ENCODE peak calls at places on chromosomes 16 and 17, in five cellular contexts. One of them, this sample, is unnamed.

GRCh38 chr17:58312021-58312630 is 16.5 kb downstream of the TSPOAP1 start:
- DNase-seq in heart left ventricle: peak; percentile 16
- DNase-seq in osteoblast: peak; percentile 58
- DNase-seq in left ventricle myocardium inferior: no peak
- DNase-seq in RWPE1: no peak
- DNase-seq in this sample: peak; percentile 64

GRCh38 chr16:1333149-1333812 is at the start of gene BAIAP3:
- DNase-seq in heart left ventricle: peak; percentile 58
- DNase-seq in osteoblast: peak; percentile 98
- DNase-seq in left ventricle myocardium inferior: peak; percentile 54
- DNase-seq in RWPE1: peak; percentile 73
- DNase-seq in this sample: peak; percentile 87

GRCh38 chr16:85151603-85152413 is 39.5 kb upstream of the CIBAR2 start:
- DNase-seq in heart left ventricle: peak; percentile 83
- DNase-seq in osteoblast: peak; percentile 97
- DNase-seq in left ventricle myocardium inferior: peak; percentile 83
- DNase-seq in RWPE1: peak; percentile 91
- DNase-seq in this sample: peak; percentile 94

GRCh38 chr17:62652251-62653001 is 25.0 kb downstream of the MRC2 start:
- DNase-seq in heart left ventricle: peak; percentile 75
- DNase-seq in osteoblast: peak; percentile 94
- DNase-seq in left ventricle myocardium inferior: peak; percentile 74
- DNase-seq in RWPE1: no peak
- DNase-seq in this sample: peak; percentile 93

GRCh38 chr16:19926449-19927390 is 42.1 kb upstream of the GPRC5B start:
- DNase-seq in heart left ventricle: no peak
- DNase-seq in osteoblast: no peak
- DNase-seq in left ventricle myocardium inferior: no peak
- DNase-seq in RWPE1: peak; percentile 18
- DNase-seq in this sample: no peak

GRCh38 chr17:79943354-79944241 is 92.1 kb downstream of the TBC1D16 start:
- DNase-seq in heart left ventricle: no peak
- DNase-seq in osteoblast: peak; percentile 65
- DNase-seq in left ventricle myocardium inferior: peak; percentile 3
- DNase-seq in RWPE1: no peak
- DNase-seq in this sample: peak; percentile 68

GRCh38 chr17:12282056-12282455 is 261.4 kb downstream of the MAP2K4 start:
- DNase-seq in heart left ventricle: no peak
- DNase-seq in osteoblast: no peak
- DNase-seq in left ventricle myocardium inferior: no peak
- DNase-seq in RWPE1: no peak
- DNase-seq in this sample: no peak

GRCh38 chr17:19020016-19020415 is 15.5 kb upstream of the FAM83G start:
- DNase-seq in heart left ventricle: no peak
- DNase-seq in osteoblast: no peak
- DNase-seq in left ventricle myocardium inferior: peak; percentile 0
- DNase-seq in RWPE1: no peak
- DNase-seq in this sample: peak; percentile 35

GRCh38 chr17:82568997-82569393 is 49.5 kb downstream of the FOXK2 start:
- DNase-seq in heart left ventricle: no peak
- DNase-seq in osteoblast: peak; percentile 79
- DNase-seq in left ventricle myocardium inferior: no peak
- DNase-seq in RWPE1: no peak
- DNase-seq in this sample: peak; percentile 70

GRCh38 chr17:1715803-1716075 is 5.6 kb upstream of the TLCD2 start:
- DNase-seq in heart left ventricle: no peak
- DNase-seq in osteoblast: no peak
- DNase-seq in left ventricle myocardium inferior: no peak
- DNase-seq in RWPE1: no peak
- DNase-seq in this sample: no peak

GRCh38 chr17:55731586-55732250 is 9.1 kb upstream of the TMEM100 start:
- DNase-seq in heart left ventricle: peak; percentile 74
- DNase-seq in osteoblast: no peak
- DNase-seq in left ventricle myocardium inferior: peak; percentile 81
- DNase-seq in RWPE1: no peak
- DNase-seq in this sample: peak; percentile 79

GRCh38 chr17:48655913-48656312 is 29.8 kb upstream of the HOXB9 start:
- DNase-seq in heart left ventricle: no peak
- DNase-seq in osteoblast: no peak
- DNase-seq in left ventricle myocardium inferior: no peak
- DNase-seq in RWPE1: no peak
- DNase-seq in this sample: no peak

GRCh38 chr17:34647511-34647910 is 68.1 kb downstream of the TMEM132E start:
- DNase-seq in heart left ventricle: no peak
- DNase-seq in osteoblast: no peak
- DNase-seq in left ventricle myocardium inferior: no peak
- DNase-seq in RWPE1: no peak
- DNase-seq in this sample: no peak

GRCh38 chr17:35740997-35741931 is 9.8 kb downstream of the RASL10B start:
- DNase-seq in heart left ventricle: no peak
- DNase-seq in osteoblast: peak; percentile 80
- DNase-seq in left ventricle myocardium inferior: no peak
- DNase-seq in RWPE1: no peak
- DNase-seq in this sample: peak; percentile 70

GRCh38 chr17:61495161-61495857 is 43.1 kb downstream of the TBX4 start:
- DNase-seq in heart left ventricle: no peak
- DNase-seq in osteoblast: peak; percentile 96
- DNase-seq in left ventricle myocardium inferior: no peak
- DNase-seq in RWPE1: peak; percentile 57
- DNase-seq in this sample: no peak

GRCh38 chr16:53055603-53056527 is 1.1 kb downstream of the CHD9 start:
- DNase-seq in heart left ventricle: peak; percentile 53
- DNase-seq in osteoblast: peak; percentile 73
- DNase-seq in left ventricle myocardium inferior: no peak
- DNase-seq in RWPE1: peak; percentile 38
- DNase-seq in this sample: no peak

GRCh38 chr16:4288148-4288921 is 15.5 kb upstream of the TFAP4 start:
- DNase-seq in heart left ventricle: peak; percentile 78
- DNase-seq in osteoblast: peak; percentile 94
- DNase-seq in left ventricle myocardium inferior: peak; percentile 73
- DNase-seq in RWPE1: peak; percentile 70
- DNase-seq in this sample: peak; percentile 89

GRCh38 chr16:10777356-10777755 is 33.7 kb downstream of the NUBP1 start:
- DNase-seq in heart left ventricle: no peak
- DNase-seq in osteoblast: no peak
- DNase-seq in left ventricle myocardium inferior: no peak
- DNase-seq in RWPE1: no peak
- DNase-seq in this sample: no peak

GRCh38 chr17:69913241-69914015 is 161.6 kb upstream of the KCNJ16 start:
- DNase-seq in heart left ventricle: no peak
- DNase-seq in osteoblast: no peak
- DNase-seq in left ventricle myocardium inferior: no peak
- DNase-seq in RWPE1: no peak
- DNase-seq in this sample: no peak

GRCh38 chr17:75828741-75829140 is 15.5 kb downstream of the UNC13D start:
- DNase-seq in heart left ventricle: no peak
- DNase-seq in osteoblast: peak; percentile 87
- DNase-seq in left ventricle myocardium inferior: no peak
- DNase-seq in RWPE1: no peak
- DNase-seq in this sample: peak; percentile 79

GRCh38 chr17:69390735-69391501 is 23.6 kb upstream of the MAP2K6 start:
- DNase-seq in heart left ventricle: no peak
- DNase-seq in osteoblast: no peak
- DNase-seq in left ventricle myocardium inferior: no peak
- DNase-seq in RWPE1: no peak
- DNase-seq in this sample: no peak

GRCh38 chr17:32936894-32937500 is 9.0 kb downstream of the TMEM98 start:
- DNase-seq in heart left ventricle: peak; percentile 55
- DNase-seq in osteoblast: peak; percentile 88
- DNase-seq in left ventricle myocardium inferior: peak; percentile 46
- DNase-seq in RWPE1: peak; percentile 66
- DNase-seq in this sample: peak; percentile 90

GRCh38 chr17:62716834-62717588 is 89.5 kb downstream of the MRC2 start:
- DNase-seq in heart left ventricle: peak; percentile 10
- DNase-seq in osteoblast: no peak
- DNase-seq in left ventricle myocardium inferior: no peak
- DNase-seq in RWPE1: no peak
- DNase-seq in this sample: no peak

GRCh38 chr16:48409839-48410610 is 24.8 kb upstream of the SIAH1 start:
- DNase-seq in heart left ventricle: no peak
- DNase-seq in osteoblast: peak; percentile 96
- DNase-seq in left ventricle myocardium inferior: no peak
- DNase-seq in RWPE1: peak; percentile 78
- DNase-seq in this sample: no peak

GRCh38 chr17:57099165-57099564 is 14.1 kb downstream of the AKAP1 start:
- DNase-seq in heart left ventricle: no peak
- DNase-seq in osteoblast: no peak
- DNase-seq in left ventricle myocardium inferior: no peak
- DNase-seq in RWPE1: no peak
- DNase-seq in this sample: no peak
- H3K27ac ChIP-seq in heart left ventricle: peak overlapping the region; percentile 76
- H3K27ac ChIP-seq in osteoblast: no peak overlapping the region
- H3K27ac ChIP-seq in left ventricle myocardium inferior: peak overlapping the region; percentile 94
- H3K27ac ChIP-seq in RWPE1: no peak overlapping the region
- H3K27ac ChIP-seq in this sample: peak overlapping the region; percentile 16

DNA sequence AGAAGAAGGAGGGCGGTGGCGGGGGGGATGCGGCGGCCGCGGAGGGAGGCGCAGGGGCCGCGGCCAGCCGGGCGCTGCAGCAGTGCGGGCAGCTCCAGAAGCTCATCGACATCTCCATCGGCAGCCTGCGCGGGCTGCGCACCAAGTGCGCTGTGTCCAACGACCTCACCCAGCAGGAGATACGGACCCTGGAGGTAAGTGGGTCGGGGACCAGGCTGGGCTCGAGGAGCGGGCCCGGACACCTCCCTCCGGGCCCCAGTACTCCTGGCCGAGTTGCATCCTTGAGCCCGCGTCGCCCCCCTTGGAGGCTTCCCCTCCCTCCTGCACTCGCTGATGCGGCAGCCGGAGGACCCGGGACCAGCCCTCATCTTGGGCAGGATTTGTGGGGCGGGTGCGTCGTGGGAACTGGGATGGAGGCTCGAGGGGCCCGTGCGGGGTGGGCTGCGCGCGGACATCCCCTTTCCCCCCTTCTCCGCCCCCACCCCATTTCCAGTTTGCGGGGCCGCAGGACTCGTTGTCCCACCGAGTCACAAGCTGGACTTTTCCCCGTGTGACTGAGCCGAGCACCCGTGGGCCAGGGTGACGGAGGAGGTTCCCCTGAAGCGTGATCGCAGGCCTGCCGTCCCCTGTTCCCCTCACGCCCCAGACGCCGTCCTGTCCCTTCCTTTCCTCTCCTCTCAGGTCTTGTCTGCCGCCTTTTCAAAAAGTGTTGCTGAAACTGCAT is 595 bp downstream of the KSR1 start:
- DNase-seq in heart left ventricle: no peak
- DNase-seq in osteoblast: peak; percentile 73
- DNase-seq in left ventricle myocardium inferior: peak; percentile 20
- DNase-seq in RWPE1: no peak
- DNase-seq in this sample: peak; percentile 83
- H3K27ac ChIP-seq in heart left ventricle: peak overlapping the region; percentile 69
- H3K27ac ChIP-seq in osteoblast: peak overlapping the region; percentile 28
- H3K27ac ChIP-seq in left ventricle myocardium inferior: peak overlapping the region; percentile 84
- H3K27ac ChIP-seq in RWPE1: no peak overlapping the region
- H3K27ac ChIP-seq in this sample: peak overlapping the region; percentile 58

GRCh38 chr17:17811381-17812210 is 25.2 kb downstream of the SREBF1 start:
- DNase-seq in heart left ventricle: no peak
- DNase-seq in osteoblast: peak; percentile 95
- DNase-seq in left ventricle myocardium inferior: no peak
- DNase-seq in RWPE1: no peak
- DNase-seq in this sample: no peak
- H3K27ac ChIP-seq in heart left ventricle: peak overlapping the region; percentile 28
- H3K27ac ChIP-seq in osteoblast: no peak overlapping the region
- H3K27ac ChIP-seq in left ventricle myocardium inferior: peak overlapping the region; percentile 34
- H3K27ac ChIP-seq in RWPE1: peak overlapping the region; percentile 97
- H3K27ac ChIP-seq in this sample: no peak overlapping the region

GRCh38 chr17:9346296-9346926 is 229.2 kb downstream of the STX8 start:
- DNase-seq in heart left ventricle: no peak
- DNase-seq in osteoblast: no peak
- DNase-seq in left ventricle myocardium inferior: no peak
- DNase-seq in RWPE1: no peak
- DNase-seq in this sample: no peak
- H3K27ac ChIP-seq in heart left ventricle: no peak overlapping the region
- H3K27ac ChIP-seq in osteoblast: no peak overlapping the region
- H3K27ac ChIP-seq in left ventricle myocardium inferior: no peak overlapping the region
- H3K27ac ChIP-seq in RWPE1: no peak overlapping the region
- H3K27ac ChIP-seq in this sample: no peak overlapping the region

GRCh38 chr17:77727216-77727615 is 231.3 kb upstream of the TNRC6C start:
- DNase-seq in heart left ventricle: no peak
- DNase-seq in osteoblast: no peak
- DNase-seq in left ventricle myocardium inferior: no peak
- DNase-seq in RWPE1: no peak
- DNase-seq in this sample: no peak
- H3K27ac ChIP-seq in heart left ventricle: peak overlapping the region; percentile 69
- H3K27ac ChIP-seq in osteoblast: no peak overlapping the region
- H3K27ac ChIP-seq in left ventricle myocardium inferior: peak overlapping the region; percentile 88
- H3K27ac ChIP-seq in RWPE1: no peak overlapping the region
- H3K27ac ChIP-seq in this sample: no peak overlapping the region

GRCh38 chr17:30375661-30376060 is 3.1 kb upstream of the CPD start:
- DNase-seq in heart left ventricle: no peak
- DNase-seq in osteoblast: no peak
- DNase-seq in left ventricle myocardium inferior: no peak
- DNase-seq in RWPE1: no peak
- DNase-seq in this sample: no peak
- H3K27ac ChIP-seq in heart left ventricle: no peak overlapping the region
- H3K27ac ChIP-seq in osteoblast: no peak overlapping the region
- H3K27ac ChIP-seq in left ventricle myocardium inferior: no peak overlapping the region
- H3K27ac ChIP-seq in RWPE1: no peak overlapping the region
- H3K27ac ChIP-seq in this sample: no peak overlapping the region

DNA sequence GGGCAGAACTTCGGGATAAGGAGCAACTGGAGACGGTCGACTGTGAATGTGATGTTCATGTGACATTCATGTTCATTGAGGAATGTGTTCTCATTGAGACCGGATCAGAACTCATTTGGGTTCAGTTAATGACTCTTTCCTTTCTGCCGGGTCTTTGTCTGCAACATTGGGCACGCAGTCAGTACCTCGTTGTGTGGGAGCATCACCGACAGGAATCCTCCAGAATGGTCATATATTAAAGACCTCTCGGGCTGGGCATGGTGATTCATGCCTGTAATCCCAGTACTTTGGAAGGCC is 144.6 kb downstream of the PITPNC1 start:
- DNase-seq in heart left ventricle: no peak
- DNase-seq in osteoblast: peak; percentile 13
- DNase-seq in left ventricle myocardium inferior: no peak
- DNase-seq in RWPE1: no peak
- DNase-seq in this sample: no peak
- H3K27ac ChIP-seq in heart left ventricle: no peak overlapping the region
- H3K27ac ChIP-seq in osteoblast: no peak overlapping the region
- H3K27ac ChIP-seq in left ventricle myocardium inferior: no peak overlapping the region
- H3K27ac ChIP-seq in RWPE1: no peak overlapping the region
- H3K27ac ChIP-seq in this sample: no peak overlapping the region

This sample was measured in kidney.